ENCODE peak calls at places on chromosomes 2 and 18, in seven cellular contexts. R, Y, E, J, F, L and U are unnamed samples.
A peak's percentile ranks its signal among the peaks of the same experiment; 100 is the strongest.

GRCh38 chr18:27577265-27577664 is 392.2 kb upstream of the CHST9 start:
- DNase-seq in R (peak; percentile 39), Y (no peak), E (no peak), J (no peak), F (no peak), L (no peak), U (no peak)

GRCh38 chr2:42971947-42972736 is 179.8 kb upstream of the HAAO start:
- DNase-seq in R (no peak), Y (no peak), E (no peak), J (no peak), F (no peak), L (peak; percentile 65), U (no peak)

GRCh38 chr18:12686100-12686499 is 16.4 kb downstream of the CEP76 start:
- DNase-seq in R (no peak), Y (peak; percentile 59), E (no peak), J (peak; percentile 8), F (no peak), L (peak; percentile 45), U (no peak)

GRCh38 chr18:59263566-59264135 is 9.6 kb downstream of the RAX start:
- DNase-seq in R (peak; percentile 21), Y (peak; percentile 47), E (no peak), J (no peak), F (no peak), L (peak; percentile 15), U (no peak)

GRCh38 chr2:175158894-175159293 is 9.1 kb downstream of the ATF2 start:
- DNase-seq in R (no peak), Y (no peak), E (no peak), J (no peak), F (no peak), L (no peak), U (no peak)

GRCh38 chr2:22375094-22375493 is 1009.9 kb upstream of the KLHL29 start:
- DNase-seq in R (no peak), Y (peak; percentile 50), E (no peak), J (no peak), F (no peak), L (no peak), U (no peak)

GRCh38 chr2:132757002-132757598 is 87.1 kb upstream of the LYPD1 start:
- DNase-seq in R (no peak), Y (no peak), E (no peak), J (no peak), F (no peak), L (no peak), U (no peak)

GRCh38 chr2:220789961-220790360 is 782.1 kb downstream of the EPHA4 start:
- DNase-seq in R (no peak), Y (no peak), E (no peak), J (no peak), F (no peak), L (peak; percentile 57), U (no peak)

GRCh38 chr18:31658670-31659573 is 25.5 kb downstream of the B4GALT6 start:
- DNase-seq in R (no peak), Y (no peak), E (no peak), J (no peak), F (no peak), L (peak; percentile 53), U (no peak)

GRCh38 chr2:215961981-215962380 is 51.4 kb downstream of the MREG start:
- DNase-seq in R (no peak), Y (no peak), E (no peak), J (no peak), F (no peak), L (no peak), U (no peak)

GRCh38 chr18:7021994-7022840 is 95.4 kb downstream of the LAMA1 start:
- DNase-seq in R (peak; percentile 69), Y (peak; percentile 94), E (peak; percentile 52), J (peak; percentile 67), F (no peak), L (peak; percentile 49), U (no peak)

GRCh38 chr2:97868986-97869721 is 126.6 kb downstream of the TMEM131 start:
- DNase-seq in R (no peak), Y (peak; percentile 80), E (no peak), J (no peak), F (no peak), L (peak; percentile 95), U (no peak)

GRCh38 chr2:156541706-156542105 is 105.5 kb downstream of the GPD2 start:
- DNase-seq in R (no peak), Y (no peak), E (no peak), J (no peak), F (no peak), L (no peak), U (no peak)

GRCh38 chr2:1685078-1685956 is 59.0 kb downstream of the PXDN start:
- DNase-seq in R (no peak), Y (no peak), E (no peak), J (no peak), F (no peak), L (no peak), U (no peak)

GRCh38 chr18:56021136-56021813 is 433.3 kb upstream of the TCF4 start:
- DNase-seq in R (no peak), Y (no peak), E (no peak), J (no peak), F (no peak), L (no peak), U (no peak)

GRCh38 chr2:240995041-240995960 is 3.1 kb upstream of the SNED1 start:
- DNase-seq in R (peak; percentile 45), Y (no peak), E (peak; percentile 45), J (no peak), F (no peak), L (no peak), U (peak; percentile 32)

GRCh38 chr2:171723724-171724683 is 36.7 kb downstream of the DYNC1I2 start:
- DNase-seq in R (peak; percentile 27), Y (no peak), E (no peak), J (peak; percentile 78), F (no peak), L (peak; percentile 34), U (no peak)

GRCh38 chr2:145652992-145653545 is 1133.2 kb upstream of the ZEB2 start:
- DNase-seq in R (no peak), Y (no peak), E (no peak), J (no peak), F (no peak), L (peak; percentile 94), U (no peak)

GRCh38 chr2:144115892-144116291 is 404.0 kb downstream of the ZEB2 start:
- DNase-seq in R (no peak), Y (no peak), E (no peak), J (no peak), F (no peak), L (peak; percentile 54), U (no peak)

GRCh38 chr2:17729880-17730279 is 23.7 kb downstream of the SMC6 start:
- DNase-seq in R (no peak), Y (no peak), E (no peak), J (no peak), F (no peak), L (no peak), U (no peak)

GRCh38 chr2:235900631-235901030 is 267.6 kb downstream of the GBX2 start:
- DNase-seq in R (no peak), Y (peak; percentile 2), E (no peak), J (no peak), F (no peak), L (peak; percentile 2), U (no peak)

GRCh38 chr2:73290049-73290839 is 3.1 kb downstream of the EGR4 start:
- DNase-seq in R (peak; percentile 66), Y (peak; percentile 72), E (no peak), J (peak; percentile 59), F (no peak), L (peak; percentile 46), U (no peak)

GRCh38 chr2:43003702-43004101 is 211.3 kb upstream of the HAAO start:
- DNase-seq in R (no peak), Y (no peak), E (peak; percentile 23), J (no peak), F (no peak), L (no peak), U (peak; percentile 29)

GRCh38 chr2:72515696-72516095 is 310.1 kb downstream of the EXOC6B start:
- DNase-seq in R (no peak), Y (no peak), E (no peak), J (no peak), F (no peak), L (peak; percentile 11), U (no peak)

GRCh38 chr2:115369380-115369779 is 926.9 kb downstream of the DPP10 start:
- DNase-seq in R (no peak), Y (no peak), E (no peak), J (no peak), F (no peak), L (no peak), U (no peak)

GRCh38 chr2:128315122-128315828 is 3.4 kb downstream of the HS6ST1 start:
- DNase-seq in R (peak; percentile 80), Y (no peak), E (peak; percentile 41), J (peak; percentile 15), F (no peak), L (no peak), U (peak; percentile 39)

GRCh38 chr2:158729873-158730620 is 65.1 kb upstream of the DAPL1 start:
- DNase-seq in R (no peak), Y (no peak), E (no peak), J (no peak), F (no peak), L (no peak), U (no peak)

GRCh38 chr2:18251486-18251885 is 309.0 kb downstream of the RDH14 start:
- DNase-seq in R (no peak), Y (no peak), E (no peak), J (no peak), F (no peak), L (no peak), U (no peak)

GRCh38 chr18:50638623-50639398 is 78.9 kb downstream of the MAPK4 start:
- DNase-seq in R (peak; percentile 63), Y (no peak), E (no peak), J (peak; percentile 58), F (no peak), L (no peak), U (no peak)

GRCh38 chr2:53347219-53347618 is 420.4 kb upstream of the CHAC2 start:
- DNase-seq in R (no peak), Y (no peak), E (no peak), J (no peak), F (no peak), L (peak; percentile 4), U (no peak)

GRCh38 chr2:227623225-227623624 is 5.9 kb downstream of the SCYGR4 start:
- DNase-seq in R (no peak), Y (peak; percentile 22), E (no peak), J (no peak), F (no peak), L (peak; percentile 54), U (no peak)

GRCh38 chr2:74407682-74408081 is 13.7 kb downstream of the C2orf81 start:
- DNase-seq in R (no peak), Y (no peak), E (no peak), J (no peak), F (no peak), L (no peak), U (no peak)

GRCh38 chr2:168731550-168732128 is 70.8 kb upstream of the NOSTRIN start:
- DNase-seq in R (no peak), Y (no peak), E (no peak), J (no peak), F (no peak), L (peak; percentile 41), U (no peak)

GRCh38 chr2:160075171-160075570 is 12.8 kb upstream of the PLA2R1 start:
- DNase-seq in R (no peak), Y (peak; percentile 76), E (no peak), J (no peak), F (no peak), L (peak; percentile 98), U (peak; percentile 60)

GRCh38 chr2:145258903-145259579 is 739.1 kb upstream of the ZEB2 start:
- DNase-seq in R (no peak), Y (no peak), E (no peak), J (no peak), F (peak; percentile 89), L (peak; percentile 32), U (no peak)